ENCODE peak calls at places on chromosome 21, in six cellular contexts. H is ascending aorta, F is NCI-H510A treated with DMSO at 0.1 percent for 48 hours, G is astrocyte of the spinal cord, S is DMS79, D is amniotic stem cell. Z is an unnamed sample.

GRCh38 chr21:38244885-38245869 is 11.6 kb upstream of the KCNJ15 start:
- DNase-seq in H (no peak), F (no peak), G (peak), S (no peak), D (peak), Z (peak)

GRCh38 chr21:45470087-45470515 is 65.1 kb downstream of the COL18A1 start:
- DNase-seq in H (no peak), F (no peak), G (peak), S (no peak), D (no peak), Z (no peak)

GRCh38 chr21:32826317-32827167 is 55.0 kb upstream of the PAXBP1 start:
- DNase-seq in H (no peak), F (peak), G (peak), S (peak), D (peak), Z (peak)

GRCh38 chr21:36491191-36491916 is 11.4 kb upstream of the CLDN14 start:
- DNase-seq in H (no peak), F (no peak), G (peak), S (no peak), D (no peak), Z (no peak)

GRCh38 chr21:46517361-46517760 is 58.7 kb downstream of the DIP2A start:
- DNase-seq in H (no peak), F (no peak), G (no peak), S (no peak), D (no peak), Z (no peak)

GRCh38 chr21:39799178-39799577 is 54.2 kb downstream of the IGSF5 start:
- DNase-seq in H (no peak), F (no peak), G (no peak), S (no peak), D (no peak), Z (no peak)

GRCh38 chr21:26169611-26170470 is 729 bp downstream of the APP start:
- DNase-seq in H (no peak), F (peak), G (peak), S (peak), D (no peak), Z (peak)

GRCh38 chr21:44740721-44741120 is 29.3 kb upstream of the TSPEAR start:
- DNase-seq in H (no peak), F (no peak), G (no peak), S (no peak), D (no peak), Z (no peak)

GRCh38 chr21:40615503-40616376 is 231.2 kb downstream of the DSCAM start:
- DNase-seq in H (no peak), F (no peak), G (no peak), S (peak), D (peak), Z (no peak)

GRCh38 chr21:42059721-42060120 is 11.4 kb upstream of the UMODL1 start:
- DNase-seq in H (no peak), F (no peak), G (no peak), S (no peak), D (no peak), Z (no peak)

GRCh38 chr21:32940079-32941014 is 85.4 kb upstream of the OLIG2 start:
- DNase-seq in H (no peak), F (peak), G (peak), S (no peak), D (no peak), Z (peak)

GRCh38 chr21:31449912-31450535 is 106.0 kb upstream of the TIAM1 start:
- DNase-seq in H (no peak), F (no peak), G (no peak), S (no peak), D (no peak), Z (no peak)

GRCh38 chr21:44720170-44720569 is 8.8 kb upstream of the TSPEAR start:
- DNase-seq in H (no peak), F (no peak), G (no peak), S (no peak), D (no peak), Z (no peak)

GRCh38 chr21:45010096-45010495 is 64.3 kb upstream of the ADARB1 start:
- DNase-seq in H (no peak), F (no peak), G (no peak), S (peak), D (no peak), Z (no peak)

GRCh38 chr21:14878971-14879370 is 185.8 kb downstream of the NRIP1 start:
- DNase-seq in H (no peak), F (no peak), G (no peak), S (no peak), D (no peak), Z (no peak)

GRCh38 chr21:45811136-45811535 is 167.6 kb downstream of the PCBP3 start:
- DNase-seq in H (no peak), F (no peak), G (no peak), S (no peak), D (no peak), Z (no peak)

GRCh38 chr21:40924641-40925040 is 77.7 kb upstream of the DSCAM start:
- DNase-seq in H (no peak), F (no peak), G (no peak), S (no peak), D (no peak), Z (no peak)

GRCh38 chr21:46605759-46606426 is 1.0 kb upstream of the S100B start:
- DNase-seq in H (peak), F (no peak), G (no peak), S (no peak), D (no peak), Z (no peak)

GRCh38 chr21:17491716-17492414 is 21.0 kb upstream of the CXADR start:
- DNase-seq in H (no peak), F (no peak), G (peak), S (no peak), D (peak), Z (peak)

GRCh38 chr21:27034796-27035195 is 67.9 kb upstream of the ADAMTS5 start:
- DNase-seq in H (no peak), F (no peak), G (no peak), S (no peak), D (no peak), Z (no peak)

GRCh38 chr21:41958886-41959563 is 5.2 kb upstream of the C2CD2 start:
- DNase-seq in H (peak), F (no peak), G (no peak), S (no peak), D (no peak), Z (peak)

GRCh38 chr21:44606495-44606894 is 5.4 kb upstream of the KRTAP10-8 start:
- DNase-seq in H (no peak), F (no peak), G (no peak), S (no peak), D (no peak), Z (no peak)

GRCh38 chr21:37496972-37497371 is 130.4 kb downstream of the DYRK1A start:
- DNase-seq in H (no peak), F (no peak), G (peak), S (no peak), D (no peak), Z (peak)

GRCh38 chr21:43802713-43803313 is 13.4 kb downstream of the RRP1 start:
- DNase-seq in H (no peak), F (no peak), G (no peak), S (no peak), D (no peak), Z (no peak)

GRCh38 chr21:34788879-34789278 is 120.1 kb downstream of the CLIC6 start:
- DNase-seq in H (no peak), F (no peak), G (no peak), S (no peak), D (no peak), Z (no peak)

GRCh38 chr21:40845621-40846020 is 1.3 kb downstream of the DSCAM start:
- DNase-seq in H (no peak), F (no peak), G (no peak), S (no peak), D (no peak), Z (no peak)